ENCODE peak calls at places on chromosomes 16 and 17, in seven cellular contexts. K is effector CD4-positive, alpha-beta T cell; R is HTR-8/SVneo; I is WTC11; L is activated naive CD4-positive, alpha-beta T cell; S is NCI-H510A; N is T-helper 2 cell treated with Interferon-gamma antibody and Interleukin-4, amounts not matched to agents 5 μg/mL and 100 μg/mL, for 36 hours. M is an unnamed sample.

GRCh38 chr16:72464597-72465368 is 292.8 kb upstream of the PMFBP1 start:
- DNase-seq in K (no peak), R (no peak), I (no peak), L (no peak), S (no peak), N (no peak), M (no peak)

GRCh38 chr16:57277586-57277985 is 6.9 kb downstream of the PLLP start:
- DNase-seq in K (peak), R (peak), I (no peak), L (no peak), S (no peak), N (peak), M (no peak)

GRCh38 chr17:6548578-6549330 is 7.6 kb downstream of the PITPNM3 start:
- DNase-seq in K (no peak), R (no peak), I (no peak), L (no peak), S (peak), N (no peak), M (no peak)

GRCh38 chr16:49491736-49492089 is 118.1 kb downstream of the C16orf78 start:
- DNase-seq in K (no peak), R (no peak), I (peak), L (no peak), S (no peak), N (no peak), M (peak)

GRCh38 chr17:31646642-31647041 is 212.4 kb downstream of the COPRS start:
- DNase-seq in K (no peak), R (no peak), I (no peak), L (no peak), S (no peak), N (no peak), M (no peak)

GRCh38 chr17:29682054-29682453 is 59.3 kb upstream of the CORO6 start:
- DNase-seq in K (no peak), R (no peak), I (no peak), L (no peak), S (no peak), N (no peak), M (no peak)

GRCh38 chr17:4503283-4504005 is 4.8 kb downstream of the SPNS2 start:
- DNase-seq in K (no peak), R (no peak), I (no peak), L (no peak), S (no peak), N (no peak), M (no peak)

GRCh38 chr16:88705746-88706287 is 391 bp downstream of the RNF166 start:
- DNase-seq in K (no peak), R (peak), I (no peak), L (no peak), S (no peak), N (no peak), M (peak)

GRCh38 chr16:57665541-57665940 is 2.6 kb upstream of the ADGRG3 start:
- DNase-seq in K (no peak), R (no peak), I (no peak), L (no peak), S (no peak), N (no peak), M (no peak)

GRCh38 chr16:10616744-10617640 is 36.6 kb upstream of the EMP2 start:
- DNase-seq in K (no peak), R (peak), I (peak), L (no peak), S (peak), N (no peak), M (peak)

GRCh38 chr17:52134641-52135040 is 23.9 kb downstream of the CA10 start:
- DNase-seq in K (no peak), R (no peak), I (no peak), L (no peak), S (no peak), N (no peak), M (no peak)

GRCh38 chr17:55726440-55726839 is 3.8 kb upstream of the TMEM100 start:
- DNase-seq in K (no peak), R (no peak), I (no peak), L (no peak), S (peak), N (no peak), M (no peak)

GRCh38 chr16:31460582-31461002 is 1.3 kb downstream of the ARMC5 start:
- DNase-seq in K (no peak), R (no peak), I (no peak), L (no peak), S (no peak), N (no peak), M (no peak)

GRCh38 chr17:31013844-31014243 is 43.0 kb downstream of the RNF135 start:
- DNase-seq in K (no peak), R (no peak), I (no peak), L (no peak), S (no peak), N (no peak), M (no peak)

GRCh38 chr17:79295307-79295706 is 220.7 kb downstream of the ENGASE start:
- DNase-seq in K (no peak), R (no peak), I (no peak), L (no peak), S (no peak), N (no peak), M (no peak)

GRCh38 chr16:53121043-53121442 is 66.3 kb downstream of the CHD9 start:
- DNase-seq in K (no peak), R (no peak), I (no peak), L (no peak), S (no peak), N (no peak), M (no peak)

GRCh38 chr17:59026176-59026939 is 80.3 kb downstream of the TRIM37 start:
- DNase-seq in K (no peak), R (no peak), I (no peak), L (no peak), S (no peak), N (no peak), M (no peak)

M was measured in retina.